ENCODE peak calls at places on chromosomes 2 and 18, in eight cellular contexts. Z is HCT116, J is spleen, N is lower leg skin, A is suprapubic skin, K is body of pancreas, Q is left ventricle myocardium inferior, S is HepG2. D is an unnamed sample.

GRCh38 chr2:119248311-119248710 is 24.7 kb downstream of the STEAP3 start:
- DNase-seq in Z (no peak), J (no peak), N (peak), A (no peak), K (no peak), Q (no peak), S (no peak), D (no peak)

GRCh38 chr18:4096501-4096900 is 358.6 kb downstream of the DLGAP1 start:
- DNase-seq in Z (no peak), J (no peak), N (no peak), A (no peak), K (no peak), Q (no peak), S (no peak), D (no peak)

GRCh38 chr2:218031771-218032257 is 29.0 kb upstream of the TNS1 start:
- DNase-seq in Z (no peak), J (no peak), N (peak), A (peak), K (no peak), Q (no peak), S (no peak), D (peak)

GRCh38 chr18:75226301-75226955 is 15.8 kb downstream of the TSHZ1 start:
- DNase-seq in Z (no peak), J (peak), N (no peak), A (no peak), K (no peak), Q (no peak), S (peak), D (no peak)

GRCh38 chr18:63676927-63677326 is 15.2 kb upstream of the SERPINB3 start:
- DNase-seq in Z (no peak), J (no peak), N (no peak), A (no peak), K (no peak), Q (no peak), S (no peak), D (no peak)

GRCh38 chr2:88721268-88721667 is 29.8 kb downstream of the RPIA start:
- DNase-seq in Z (no peak), J (no peak), N (no peak), A (no peak), K (no peak), Q (no peak), S (no peak), D (no peak)

GRCh38 chr2:68403199-68403644 is 38.1 kb downstream of the PLEK start:
- DNase-seq in Z (no peak), J (no peak), N (no peak), A (no peak), K (no peak), Q (no peak), S (no peak), D (no peak)

GRCh38 chr2:113212245-113213060 is 38.7 kb downstream of the PSD4 start:
- DNase-seq in Z (no peak), J (no peak), N (no peak), A (no peak), K (no peak), Q (peak), S (peak), D (peak)

GRCh38 chr2:12167525-12168317 is 421.3 kb downstream of the LPIN1 start:
- DNase-seq in Z (no peak), J (no peak), N (no peak), A (no peak), K (no peak), Q (no peak), S (peak), D (peak)

GRCh38 chr2:149065236-149065635 is 26.7 kb downstream of the LYPD6B start:
- DNase-seq in Z (no peak), J (no peak), N (no peak), A (no peak), K (no peak), Q (no peak), S (no peak), D (no peak)

GRCh38 chr18:73947180-73947989 is 200.2 kb downstream of the FBXO15 start:
- DNase-seq in Z (no peak), J (no peak), N (no peak), A (no peak), K (no peak), Q (no peak), S (no peak), D (no peak)

GRCh38 chr2:240933048-240933965 is 27.2 kb downstream of the CROCC2 start:
- DNase-seq in Z (no peak), J (peak), N (peak), A (peak), K (peak), Q (peak), S (no peak), D (no peak)

GRCh38 chr2:149908731-149909690 is 321.4 kb upstream of the MMADHC start:
- DNase-seq in Z (no peak), J (no peak), N (no peak), A (no peak), K (no peak), Q (no peak), S (no peak), D (no peak)

GRCh38 chr2:75053484-75054112 is 95.2 kb downstream of the POLE4 start:
- DNase-seq in Z (peak), J (no peak), N (no peak), A (no peak), K (peak), Q (no peak), S (peak), D (peak)

GRCh38 chr18:75161629-75162028 is 47.3 kb downstream of the PTGR3 start:
- DNase-seq in Z (peak), J (no peak), N (no peak), A (no peak), K (no peak), Q (peak), S (peak), D (peak)

GRCh38 chr18:51503351-51503750 is 305.9 kb upstream of the MEX3C start:
- DNase-seq in Z (no peak), J (no peak), N (no peak), A (no peak), K (no peak), Q (no peak), S (no peak), D (no peak)

GRCh38 chr18:74800098-74800497 is 202.4 kb downstream of the ZNF407 start:
- DNase-seq in Z (no peak), J (no peak), N (no peak), A (no peak), K (no peak), Q (no peak), S (no peak), D (no peak)

GRCh38 chr2:44120428-44120827 is 48.2 kb upstream of the PPM1B start:
- DNase-seq in Z (no peak), J (no peak), N (no peak), A (no peak), K (no peak), Q (no peak), S (no peak), D (no peak)
- H3K4me3 ChIP-seq in Z (no peak), J (no peak), N (no peak), A (no peak), K (no peak), Q (no peak), S (no peak), D (no peak)

GRCh38 chr18:53909668-53910067 is 314.8 kb downstream of the MBD2 start:
- DNase-seq in Z (peak), J (no peak), N (no peak), A (no peak), K (no peak), Q (no peak), S (peak), D (no peak)
- TF ChIP-seq CTCF in Z (peak), J (no peak), N (no peak), A (no peak), K (peak), Q (peak), S (peak), D (no peak)

GRCh38 chr2:238231809-238232208 is 8.0 kb downstream of the HES6 start:
- DNase-seq in Z (no peak), J (no peak), N (peak), A (no peak), K (no peak), Q (no peak), S (no peak), D (no peak)
- H3K4me3 ChIP-seq in Z (no peak), J (peak), N (no peak), A (peak), K (no peak), Q (peak), S (no peak), D (no peak)

DNA sequence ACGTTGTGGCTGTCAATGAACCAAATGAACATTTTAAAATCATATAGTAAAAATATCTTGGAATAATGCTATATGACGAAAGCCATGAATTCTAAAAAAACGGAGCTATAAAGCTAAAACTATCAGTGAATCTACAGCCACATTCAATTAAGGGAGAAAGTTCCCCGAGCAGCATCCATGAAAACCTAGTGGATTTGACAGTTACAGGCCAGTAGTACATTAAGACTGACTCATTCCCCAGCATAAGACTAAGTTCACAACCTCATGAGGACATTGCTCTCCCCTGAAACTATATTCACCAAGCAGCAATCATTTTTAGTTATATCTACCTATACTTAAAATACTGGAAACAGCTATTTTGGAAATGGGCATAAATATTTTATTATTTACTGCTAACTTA is 36.6 kb downstream of the KIDINS220 start:
- DNase-seq in Z (no peak), J (no peak), N (no peak), A (no peak), K (no peak), Q (no peak), S (no peak), D (no peak)
- TF ChIP-seq CTCF in Z (no peak), J (no peak), N (no peak), A (no peak), K (no peak), Q (no peak), S (no peak), D (no peak)

GRCh38 chr2:197782121-197782520 is 3.0 kb downstream of the BOLL start:
- DNase-seq in Z (no peak), J (no peak), N (no peak), A (no peak), K (no peak), Q (no peak), S (no peak), D (no peak)

GRCh38 chr2:197784956-197785941 is at the start of gene BOLL:
- DNase-seq in Z (no peak), J (peak), N (no peak), A (no peak), K (no peak), Q (no peak), S (no peak), D (no peak)

DNA sequence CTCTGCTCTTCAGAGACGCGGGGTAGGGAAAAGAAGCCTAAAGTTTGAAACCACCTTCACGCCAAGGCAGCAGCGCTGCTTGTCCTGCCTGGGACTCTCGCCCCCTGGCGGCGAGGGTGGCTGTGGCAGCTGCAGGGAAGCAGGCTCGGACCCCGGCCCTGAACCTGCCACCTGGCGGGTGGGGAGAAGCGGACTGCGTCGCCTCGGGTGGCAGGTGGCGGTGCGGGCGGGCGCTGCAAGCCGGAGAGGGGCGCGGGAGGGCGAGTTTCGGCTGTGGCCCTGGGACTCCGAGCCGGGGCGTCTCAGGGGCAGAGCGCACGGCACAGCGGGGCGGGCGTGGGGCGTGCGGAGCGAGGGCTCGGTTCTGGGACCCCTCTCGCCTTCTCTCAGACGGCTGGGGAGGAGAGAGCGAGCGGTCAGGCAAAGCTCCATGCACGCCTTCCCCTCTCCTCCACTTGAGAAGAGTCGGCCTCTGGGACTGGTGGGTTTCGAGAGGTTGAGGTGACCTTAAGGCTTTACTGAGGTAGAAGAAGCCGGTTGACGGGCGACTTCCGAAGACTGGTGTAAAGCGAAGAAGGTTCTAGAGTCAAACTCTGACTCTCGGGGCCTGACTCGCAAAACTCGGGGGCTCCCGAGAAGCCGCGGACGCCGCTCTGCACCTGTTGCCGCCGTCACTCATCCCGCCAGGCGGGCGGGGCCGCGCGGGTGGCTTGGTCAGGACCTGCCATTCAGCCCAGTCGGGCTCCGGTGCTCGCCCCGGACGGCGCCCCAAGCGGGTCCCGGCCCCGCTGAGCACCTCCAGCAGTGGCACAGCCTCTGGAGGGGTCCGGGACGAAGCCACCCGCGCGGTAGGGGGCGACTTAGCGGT is 1.1 kb upstream of the BOLL start:
- DNase-seq in Z (no peak), J (peak), N (no peak), A (no peak), K (peak), Q (peak), S (no peak), D (peak)
- H3K4me3 ChIP-seq in Z (no peak), J (peak), N (no peak), A (peak), K (peak), Q (peak), S (no peak), D (peak)

DNA sequence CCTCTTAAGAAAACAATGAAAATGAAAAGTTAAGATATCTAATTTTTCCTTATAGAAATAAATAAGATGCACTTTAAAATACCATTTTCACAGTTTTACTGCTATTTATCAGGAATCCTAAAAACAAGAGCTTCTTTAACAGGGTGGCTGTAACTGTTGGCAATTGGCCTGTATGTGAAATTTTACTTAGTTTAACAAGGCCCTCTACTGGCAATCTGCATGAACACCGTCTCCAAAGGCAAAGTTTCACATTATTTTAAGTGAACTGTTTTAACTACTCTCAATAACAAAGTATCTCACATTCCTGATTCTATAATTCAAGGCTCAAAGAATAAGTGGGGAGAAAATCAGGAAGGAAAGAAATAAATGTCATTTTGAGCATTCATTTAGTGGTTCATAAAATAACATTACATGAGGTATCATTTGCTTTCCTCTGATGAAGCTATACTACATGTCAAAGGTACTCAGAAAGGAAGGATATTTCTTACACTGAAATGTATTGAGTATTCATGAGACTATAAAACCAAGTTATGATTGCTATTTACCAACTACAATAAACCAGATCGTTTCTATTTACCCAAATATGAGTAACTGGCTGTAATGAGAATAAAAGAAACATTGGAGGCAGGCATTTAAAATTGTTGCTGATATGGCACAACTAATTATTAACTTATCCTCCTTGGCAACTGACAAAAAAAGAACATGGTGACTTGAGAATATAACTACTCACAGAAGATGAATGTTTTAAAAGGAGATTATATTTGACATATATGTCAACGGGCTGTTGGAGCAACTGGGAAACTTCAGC is 7.0 kb downstream of the NCKAP5 start:
- DNase-seq in Z (peak), J (no peak), N (no peak), A (no peak), K (peak), Q (no peak), S (peak), D (peak)
- TF ChIP-seq CTCF in Z (peak), J (peak), N (no peak), A (peak), K (peak), Q (peak), S (peak), D (peak)

GRCh38 chr18:12315911-12316310 is 7.9 kb downstream of the TUBB6 start:
- DNase-seq in Z (no peak), J (peak), N (peak), A (no peak), K (peak), Q (peak), S (no peak), D (peak)
- H3K4me3 ChIP-seq in Z (no peak), J (no peak), N (no peak), A (no peak), K (no peak), Q (no peak), S (no peak), D (no peak)

GRCh38 chr2:239186958-239187357 is 213.9 kb downstream of the HDAC4 start:
- DNase-seq in Z (no peak), J (no peak), N (peak), A (peak), K (peak), Q (peak), S (no peak), D (no peak)
- TF ChIP-seq CTCF in Z (no peak), J (no peak), N (no peak), A (no peak), K (no peak), Q (no peak), S (no peak), D (no peak)

GRCh38 chr2:143717532-143718168 is 588.4 kb downstream of the ARHGAP15 start:
- DNase-seq in Z (no peak), J (no peak), N (no peak), A (no peak), K (no peak), Q (no peak), S (no peak), D (no peak)
- H3K4me3 ChIP-seq in Z (no peak), J (no peak), N (no peak), A (no peak), K (no peak), Q (peak), S (no peak), D (no peak)